ENCODE peak calls at places on chromosomes 4 and X, in eight cellular contexts. S is sigmoid colon, W is adrenal gland, I is H9, D is mammary epithelial cell, N is heart right ventricle, O is AG04450, C is PC-9. G is an unnamed sample.

GRCh38 chr4:186881521-186882220 is 158.0 kb upstream of the FAT1 start:
- DNase-seq in N (no peak), I (no peak), O (peak; percentile 16), W (no peak), S (no peak), D (peak; percentile 70), C (no peak), G (peak; percentile 26)

GRCh38 chrX:47723689-47724088 is 64.7 kb upstream of the UXT start:
- DNase-seq in I (peak; percentile 54), O (no peak), W (no peak), N (no peak), C (no peak), D (no peak), S (no peak), G (no peak)

GRCh38 chrX:153770606-153771175 is 6.6 kb downstream of the PLXNB3 start:
- DNase-seq in S (no peak), D (no peak), C (no peak), W (no peak), I (peak; percentile 22), O (no peak), N (no peak), G (no peak)

GRCh38 chrX:22300130-22300529 is 27.4 kb downstream of the CBLL2 start:
- DNase-seq in C (peak; percentile 33), W (peak; percentile 42), N (no peak), O (no peak), I (no peak), D (peak; percentile 67), S (peak; percentile 65), G (peak; percentile 6)

GRCh38 chr4:182604161-182604591 is 313.0 kb downstream of the DCTD start:
- DNase-seq in W (no peak), D (no peak), S (no peak), I (no peak), N (no peak), O (peak; percentile 74), C (no peak), G (no peak)

GRCh38 chr4:27176400-27176799 is 315.8 kb downstream of the STIM2 start:
- DNase-seq in C (no peak), D (peak; percentile 25), O (no peak), S (no peak), W (no peak), N (no peak), I (peak; percentile 49), G (no peak)

GRCh38 chr4:141635726-141636076 is 682 bp upstream of the IL15 start:
- DNase-seq in O (no peak), C (no peak), N (no peak), D (no peak), I (no peak), W (no peak), S (no peak), G (no peak)

GRCh38 chr4:75939890-75940691 is 722 bp downstream of the NAAA start:
- DNase-seq in D (peak; percentile 17), S (peak; percentile 84), N (peak; percentile 78), C (peak; percentile 47), W (peak; percentile 71), I (peak; percentile 84), O (no peak), G (no peak)

GRCh38 chr4:84814100-84814750 is 152.3 kb downstream of the WDFY3 start:
- DNase-seq in C (peak; percentile 26), W (peak; percentile 83), I (no peak), D (peak; percentile 91), S (no peak), N (no peak), O (peak; percentile 61), G (peak; percentile 88)

GRCh38 chrX:76183289-76184057 is 10.6 kb downstream of the PBDC1 start:
- DNase-seq in N (no peak), C (no peak), I (no peak), D (peak; percentile 63), W (no peak), S (no peak), O (peak; percentile 69), G (peak; percentile 39)

GRCh38 chr4:156419080-156419638 is 465.5 kb upstream of the CTSO start:
- DNase-seq in C (no peak), O (no peak), W (no peak), I (no peak), N (no peak), S (no peak), D (no peak), G (no peak)

GRCh38 chrX:43655151-43655676 is 885 bp upstream of the MAOA start:
- DNase-seq in C (no peak), D (peak; percentile 53), S (peak; percentile 76), O (no peak), N (peak; percentile 36), W (peak; percentile 60), I (peak; percentile 54), G (no peak)

GRCh38 chrX:124242160-124242559 is 90.3 kb upstream of the TEX13D start:
- DNase-seq in O (no peak), S (no peak), D (no peak), I (no peak), N (no peak), C (no peak), W (no peak), G (no peak)

GRCh38 chr4:74364649-74365491 is at the start of gene EREG:
- DNase-seq in S (peak; percentile 65), W (no peak), C (no peak), D (peak; percentile 51), N (peak; percentile 15), O (no peak), I (peak; percentile 79), G (no peak)

GRCh38 chr4:158297866-158298265 is 87.6 kb downstream of the TMEM144 start:
- DNase-seq in W (no peak), O (no peak), S (no peak), N (no peak), I (no peak), C (no peak), D (no peak), G (no peak)

DNA sequence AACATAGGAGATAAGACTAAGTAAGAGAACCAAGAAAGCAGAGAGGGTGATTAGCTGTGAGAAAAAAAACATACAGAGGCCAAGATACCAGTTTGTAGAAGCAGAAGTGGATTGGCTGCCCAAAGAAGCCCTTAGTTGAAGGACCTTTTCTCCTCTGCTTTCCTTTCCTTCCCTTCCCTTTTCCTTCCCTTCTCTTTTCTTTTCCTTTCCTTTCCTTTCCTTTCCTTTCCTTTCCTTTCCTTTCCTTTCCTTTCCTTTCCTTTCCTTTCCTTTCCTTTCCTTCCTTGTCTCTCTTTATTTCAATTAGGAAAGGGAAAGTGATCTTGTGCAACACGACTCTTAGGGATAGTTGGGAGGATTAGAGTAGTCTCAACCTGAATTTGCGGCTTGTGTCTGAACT is 92.8 kb downstream of the RTL5 start:
- DNase-seq in C (no peak), O (no peak), S (no peak), D (no peak), N (no peak), I (no peak), W (no peak), G (no peak)
- H3K27ac ChIP-seq in C (no peak overlapping the region), O (no peak overlapping the region), S (peak overlapping the region; percentile 85), D (no peak overlapping the region), N (no peak overlapping the region), I (no peak overlapping the region), W (no peak overlapping the region), G (no peak overlapping the region)

DNA sequence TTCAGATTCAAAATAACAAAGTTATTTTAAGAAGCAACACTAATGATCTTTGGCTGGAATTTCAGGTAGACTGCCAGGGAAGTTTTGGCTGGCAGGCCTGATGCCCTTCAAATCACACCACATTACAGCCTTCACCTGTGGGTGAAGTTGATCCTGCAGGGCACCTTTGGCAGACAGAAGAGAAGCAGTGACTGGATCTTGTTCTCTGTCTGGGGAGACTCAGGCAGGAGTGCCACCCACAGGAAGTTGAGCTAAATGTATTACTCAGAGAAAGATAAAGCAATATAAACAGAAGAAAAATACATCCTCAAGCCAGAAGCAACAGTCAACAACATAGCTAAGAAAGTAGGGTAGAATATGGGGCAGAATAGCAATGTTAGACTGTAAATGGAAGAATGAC is 12.8 kb upstream of the CFAP299 start:
- DNase-seq in D (peak; percentile 62), C (peak; percentile 12), O (no peak), S (no peak), W (no peak), I (no peak), N (no peak), G (peak; percentile 26)
- H3K27ac ChIP-seq in D (no peak overlapping the region), C (no peak overlapping the region), O (no peak overlapping the region), S (no peak overlapping the region), W (no peak overlapping the region), I (no peak overlapping the region), N (no peak overlapping the region), G (no peak overlapping the region)

GRCh38 chr4:111776546-111776945 is 368.7 kb upstream of the FAM241A start:
- DNase-seq in I (no peak), D (no peak), N (no peak), W (no peak), O (no peak), S (no peak), C (no peak), G (no peak)
- H3K27ac ChIP-seq in I (no peak overlapping the region), D (no peak overlapping the region), N (no peak overlapping the region), W (no peak overlapping the region), O (no peak overlapping the region), S (peak overlapping the region; percentile 62), C (no peak overlapping the region), G (no peak overlapping the region)

GRCh38 chr4:184807797-184808718 is 17.7 kb downstream of the ACSL1 start:
- DNase-seq in W (peak; percentile 46), S (no peak), O (peak; percentile 66), I (peak; percentile 84), C (no peak), D (peak; percentile 68), N (no peak), G (peak; percentile 36)
- H3K27ac ChIP-seq in W (no peak overlapping the region), S (no peak overlapping the region), O (no peak overlapping the region), I (peak overlapping the region; percentile 25), C (no peak overlapping the region), D (no peak overlapping the region), N (peak overlapping the region; percentile 85), G (no peak overlapping the region)

GRCh38 chr4:109913842-109914241 is 1.2 kb downstream of the EGF start:
- DNase-seq in C (no peak), S (no peak), O (no peak), D (no peak), I (no peak), N (no peak), W (no peak), G (no peak)

GRCh38 chr4:109916003-109916399 is 3.3 kb downstream of the EGF start:
- DNase-seq in D (no peak), I (no peak), W (no peak), N (no peak), C (no peak), O (no peak), S (no peak), G (no peak)

GRCh38 chr4:109912706-109913621 is at the start of gene EGF:
- DNase-seq in N (peak; percentile 9), W (no peak), D (peak; percentile 17), I (no peak), C (no peak), O (no peak), S (no peak), G (no peak)

GRCh38 chr4:109914356-109914755 is 1.7 kb downstream of the EGF start:
- DNase-seq in N (no peak), D (no peak), S (no peak), W (no peak), O (no peak), I (no peak), C (no peak), G (no peak)

GRCh38 chr4:109915385-109916002 is 2.8 kb downstream of the EGF start:
- DNase-seq in S (no peak), O (no peak), W (no peak), N (no peak), C (no peak), I (no peak), D (no peak), G (no peak)
- H3K27ac ChIP-seq in S (no peak overlapping the region), O (no peak overlapping the region), W (no peak overlapping the region), N (no peak overlapping the region), C (no peak overlapping the region), I (no peak overlapping the region), D (no peak overlapping the region), G (no peak overlapping the region)

GRCh38 chr4:8241895-8242696 is 27.5 kb upstream of the HTRA3 start:
- DNase-seq in I (peak; percentile 94), C (peak; percentile 85), O (peak; percentile 66), W (peak; percentile 82), D (peak; percentile 39), N (peak; percentile 88), S (peak; percentile 96), G (no peak)
- H3K27ac ChIP-seq in I (no peak overlapping the region), C (no peak overlapping the region), O (no peak overlapping the region), W (peak overlapping the region; percentile 4), D (no peak overlapping the region), N (peak overlapping the region; percentile 57), S (peak overlapping the region; percentile 43), G (no peak overlapping the region)